ENCODE peak calls at places on chromosomes 13 and 19, in ten cellular contexts. I, B, J, O, Y, A, R, F, G and S are unnamed samples.

GRCh38 chr13:78460176-78460575 is 143.2 kb downstream of the POU4F1 start:
- DNase-seq in I (no peak), B (no peak), J (no peak), O (no peak), Y (no peak), A (no peak), R (no peak), F (peak), G (no peak), S (no peak)

GRCh38 chr19:33795370-33796163 is 1.1 kb upstream of the KCTD15 start:
- DNase-seq in I (peak), B (peak), J (peak), O (peak), Y (peak), A (peak), R (peak), F (peak), G (peak), S (peak)

GRCh38 chr13:48222358-48223015 is 10.5 kb upstream of the ITM2B start:
- DNase-seq in I (peak), B (no peak), J (no peak), O (no peak), Y (no peak), A (no peak), R (no peak), F (peak), G (no peak), S (peak)

GRCh38 chr19:1745589-1746031 is 7.7 kb upstream of the ONECUT3 start:
- DNase-seq in I (no peak), B (no peak), J (no peak), O (no peak), Y (no peak), A (no peak), R (no peak), F (no peak), G (no peak), S (no peak)

GRCh38 chr19:47658431-47659383 is 49.8 kb downstream of the BICRA start:
- DNase-seq in I (peak), B (no peak), J (no peak), O (no peak), Y (no peak), A (no peak), R (no peak), F (no peak), G (peak), S (no peak)

GRCh38 chr19:18723871-18724377 is 40.4 kb downstream of the CRTC1 start:
- DNase-seq in I (no peak), B (no peak), J (no peak), O (peak), Y (no peak), A (no peak), R (no peak), F (no peak), G (no peak), S (no peak)

GRCh38 chr13:33992891-33993336 is 175.0 kb downstream of the RFC3 start:
- DNase-seq in I (no peak), B (no peak), J (no peak), O (no peak), Y (no peak), A (no peak), R (no peak), F (no peak), G (no peak), S (no peak)

GRCh38 chr13:101570410-101570809 is 117.9 kb downstream of the ITGBL1 start:
- DNase-seq in I (no peak), B (no peak), J (no peak), O (no peak), Y (no peak), A (no peak), R (no peak), F (peak), G (no peak), S (no peak)

GRCh38 chr19:54952591-54953344 is 5.4 kb upstream of the NLRP7 start:
- DNase-seq in I (no peak), B (no peak), J (no peak), O (no peak), Y (no peak), A (no peak), R (no peak), F (peak), G (no peak), S (no peak)

GRCh38 chr13:33910267-33910666 is 92.3 kb downstream of the RFC3 start:
- DNase-seq in I (no peak), B (no peak), J (no peak), O (no peak), Y (no peak), A (no peak), R (no peak), F (no peak), G (no peak), S (no peak)

GRCh38 chr19:48490980-48491792 is 20.4 kb downstream of the LMTK3 start:
- DNase-seq in I (peak), B (peak), J (peak), O (peak), Y (peak), A (no peak), R (no peak), F (peak), G (no peak), S (no peak)

GRCh38 chr19:4660181-4660791 is 9.9 kb downstream of the MYDGF start:
- DNase-seq in I (no peak), B (peak), J (no peak), O (no peak), Y (no peak), A (no peak), R (peak), F (peak), G (no peak), S (no peak)

GRCh38 chr19:1009976-1010538 is 9.8 kb downstream of the GRIN3B start:
- DNase-seq in I (no peak), B (no peak), J (no peak), O (no peak), Y (no peak), A (no peak), R (no peak), F (no peak), G (no peak), S (no peak)

GRCh38 chr19:2282062-2282861 is at the start of gene PEAK3:
- DNase-seq in I (peak), B (peak), J (no peak), O (no peak), Y (peak), A (peak), R (peak), F (peak), G (no peak), S (peak)

GRCh38 chr19:15866646-15867045 is 31.2 kb downstream of the CYP4F2 start:
- DNase-seq in I (no peak), B (no peak), J (no peak), O (no peak), Y (no peak), A (no peak), R (no peak), F (no peak), G (no peak), S (no peak)

GRCh38 chr13:113639661-113640262 is 18.2 kb downstream of the ATP4B start:
- DNase-seq in I (no peak), B (no peak), J (no peak), O (no peak), Y (peak), A (no peak), R (peak), F (no peak), G (no peak), S (peak)

GRCh38 chr13:44523176-44524017 is 52.7 kb downstream of the TSC22D1 start:
- DNase-seq in I (no peak), B (peak), J (no peak), O (no peak), Y (peak), A (no peak), R (no peak), F (peak), G (peak), S (no peak)

GRCh38 chr13:40651866-40652587 is 14.4 kb downstream of the FOXO1 start:
- DNase-seq in I (no peak), B (no peak), J (no peak), O (no peak), Y (no peak), A (no peak), R (peak), F (no peak), G (no peak), S (no peak)

GRCh38 chr13:112596220-112596619 is 8.3 kb upstream of the TUBGCP3 start:
- DNase-seq in I (no peak), B (no peak), J (no peak), O (no peak), Y (no peak), A (no peak), R (no peak), F (no peak), G (no peak), S (no peak)

GRCh38 chr13:92896842-92897241 is 329.8 kb upstream of the GPC6 start:
- DNase-seq in I (no peak), B (peak), J (no peak), O (no peak), Y (no peak), A (no peak), R (no peak), F (peak), G (no peak), S (no peak)

GRCh38 chr19:3310711-3311110 is 55.7 kb upstream of the NFIC start:
- DNase-seq in I (no peak), B (no peak), J (no peak), O (no peak), Y (no peak), A (no peak), R (no peak), F (no peak), G (no peak), S (no peak)

GRCh38 chr13:39603424-39603947 is 493 bp upstream of the LHFPL6 start:
- DNase-seq in I (peak), B (peak), J (no peak), O (peak), Y (no peak), A (peak), R (no peak), F (peak), G (no peak), S (no peak)

GRCh38 chr13:34174671-34175145 is 356.8 kb downstream of the RFC3 start:
- DNase-seq in I (no peak), B (no peak), J (no peak), O (no peak), Y (no peak), A (no peak), R (no peak), F (no peak), G (no peak), S (no peak)

GRCh38 chr19:5697890-5698634 is 8.0 kb downstream of the RPL36 start:
- DNase-seq in I (no peak), B (no peak), J (no peak), O (no peak), Y (no peak), A (no peak), R (no peak), F (peak), G (no peak), S (no peak)

GRCh38 chr13:44795176-44795575 is 194.1 kb downstream of the NUFIP1 start:
- DNase-seq in I (no peak), B (no peak), J (no peak), O (no peak), Y (no peak), A (no peak), R (no peak), F (no peak), G (no peak), S (no peak)